ENCODE peak calls at places on chromosomes 13 and 19, in ten cellular contexts. One of them, this sample, is unnamed.
A peak's percentile ranks its signal among the peaks of the same experiment; 100 is the strongest.

GRCh38 chr19:13035820-13036365 is 40.6 kb downstream of the NFIX start:
- DNase-seq in astrocyte: no peak
- DNase-seq in HuH-7: no peak
- DNase-seq in PC-9: no peak
- DNase-seq in T-helper 17 cell: no peak
- DNase-seq in CD4-positive, alpha-beta memory T cell: no peak
- DNase-seq in NCI-H1092: no peak
- DNase-seq in BJ: no peak
- DNase-seq in NCI-H1048: no peak
- DNase-seq in activated CD4-positive, alpha-beta T cell treated with anti-CD3 and anti-CD28 coated beads, Interleukin-2, amount 50 U/mL, for 48 hours: no peak
- DNase-seq in this sample: no peak

GRCh38 chr13:20988033-20988908 is 73.1 kb downstream of the LATS2 start:
- DNase-seq in activated CD4-positive, alpha-beta T cell treated with anti-CD3 and anti-CD28 coated beads, Interleukin-2, amount 50 U/mL, for 48 hours: no peak
- DNase-seq in CD4-positive, alpha-beta memory T cell: no peak
- DNase-seq in PC-9: no peak
- DNase-seq in HuH-7: no peak
- DNase-seq in NCI-H1048: no peak
- DNase-seq in astrocyte: no peak
- DNase-seq in NCI-H1092: no peak
- DNase-seq in T-helper 17 cell: no peak
- DNase-seq in BJ: no peak
- DNase-seq in this sample: no peak

GRCh38 chr13:24230428-24231072 is 70.0 kb downstream of the SPATA13 start:
- DNase-seq in activated CD4-positive, alpha-beta T cell treated with anti-CD3 and anti-CD28 coated beads, Interleukin-2, amount 50 U/mL, for 48 hours: no peak
- DNase-seq in BJ: no peak
- DNase-seq in NCI-H1048: no peak
- DNase-seq in NCI-H1092: no peak
- DNase-seq in PC-9: no peak
- DNase-seq in CD4-positive, alpha-beta memory T cell: no peak
- DNase-seq in astrocyte: no peak
- DNase-seq in HuH-7: no peak
- DNase-seq in T-helper 17 cell: no peak
- DNase-seq in this sample: no peak

GRCh38 chr19:51681286-51681956 is 11.7 kb upstream of the SPACA6 start:
- DNase-seq in NCI-H1092: no peak
- DNase-seq in BJ: no peak
- DNase-seq in NCI-H1048: no peak
- DNase-seq in astrocyte: no peak
- DNase-seq in T-helper 17 cell: no peak
- DNase-seq in HuH-7: no peak
- DNase-seq in PC-9: peak; percentile 67
- DNase-seq in activated CD4-positive, alpha-beta T cell treated with anti-CD3 and anti-CD28 coated beads, Interleukin-2, amount 50 U/mL, for 48 hours: no peak
- DNase-seq in CD4-positive, alpha-beta memory T cell: no peak
- DNase-seq in this sample: no peak

GRCh38 chr13:28805193-28805819 is 14.8 kb upstream of the MTUS2 start:
- DNase-seq in astrocyte: no peak
- DNase-seq in HuH-7: no peak
- DNase-seq in NCI-H1048: no peak
- DNase-seq in PC-9: no peak
- DNase-seq in BJ: no peak
- DNase-seq in NCI-H1092: no peak
- DNase-seq in activated CD4-positive, alpha-beta T cell treated with anti-CD3 and anti-CD28 coated beads, Interleukin-2, amount 50 U/mL, for 48 hours: peak; percentile 68
- DNase-seq in CD4-positive, alpha-beta memory T cell: no peak
- DNase-seq in T-helper 17 cell: no peak
- DNase-seq in this sample: no peak

GRCh38 chr19:3075605-3076431 is 13.5 kb upstream of the TLE5 start:
- DNase-seq in T-helper 17 cell: peak; percentile 70
- DNase-seq in PC-9: no peak
- DNase-seq in NCI-H1092: peak; percentile 58
- DNase-seq in activated CD4-positive, alpha-beta T cell treated with anti-CD3 and anti-CD28 coated beads, Interleukin-2, amount 50 U/mL, for 48 hours: peak; percentile 84
- DNase-seq in HuH-7: peak; percentile 71
- DNase-seq in NCI-H1048: no peak
- DNase-seq in CD4-positive, alpha-beta memory T cell: peak; percentile 70
- DNase-seq in astrocyte: no peak
- DNase-seq in BJ: no peak
- DNase-seq in this sample: peak; percentile 49

GRCh38 chr19:4503224-4504170 is 14.8 kb downstream of the PLIN4 start:
- DNase-seq in BJ: no peak
- DNase-seq in activated CD4-positive, alpha-beta T cell treated with anti-CD3 and anti-CD28 coated beads, Interleukin-2, amount 50 U/mL, for 48 hours: no peak
- DNase-seq in HuH-7: no peak
- DNase-seq in T-helper 17 cell: no peak
- DNase-seq in astrocyte: no peak
- DNase-seq in CD4-positive, alpha-beta memory T cell: no peak
- DNase-seq in PC-9: no peak
- DNase-seq in NCI-H1092: no peak
- DNase-seq in NCI-H1048: no peak
- DNase-seq in this sample: no peak

GRCh38 chr13:51397262-51397933 is 55.4 kb downstream of the INTS6 start:
- DNase-seq in CD4-positive, alpha-beta memory T cell: no peak
- DNase-seq in astrocyte: peak; percentile 77
- DNase-seq in activated CD4-positive, alpha-beta T cell treated with anti-CD3 and anti-CD28 coated beads, Interleukin-2, amount 50 U/mL, for 48 hours: no peak
- DNase-seq in NCI-H1048: no peak
- DNase-seq in BJ: peak; percentile 81
- DNase-seq in HuH-7: peak; percentile 8
- DNase-seq in NCI-H1092: no peak
- DNase-seq in PC-9: peak; percentile 36
- DNase-seq in T-helper 17 cell: no peak
- DNase-seq in this sample: no peak